ENCODE peak calls at places on chromosomes 5 and 9, in five cellular contexts. M, U, F, Y and V are unnamed samples.

GRCh38 chr5:32690153-32690552 is 21.0 kb upstream of the NPR3 start:
- DNase-seq in M (peak), U (no peak), F (no peak), Y (no peak), V (no peak)

GRCh38 chr9:92650839-92651621 is 18.9 kb downstream of the IPPK start:
- DNase-seq in M (no peak), U (no peak), F (no peak), Y (no peak), V (peak)

GRCh38 chr5:54446169-54446786 is 9.2 kb upstream of the HSPB3 start:
- DNase-seq in M (no peak), U (no peak), F (no peak), Y (no peak), V (no peak)

GRCh38 chr9:135134253-135135028 is 47.0 kb downstream of the OLFM1 start:
- DNase-seq in M (no peak), U (no peak), F (no peak), Y (no peak), V (no peak)

GRCh38 chr5:18745988-18746615 is 1111.8 kb downstream of the TAF11L14 start:
- DNase-seq in M (peak), U (peak), F (no peak), Y (no peak), V (peak)

GRCh38 chr5:3660630-3661029 is 65.0 kb downstream of the IRX1 start:
- DNase-seq in M (no peak), U (no peak), F (no peak), Y (no peak), V (no peak)

GRCh38 chr5:128470663-128471062 is 67.4 kb downstream of the FBN2 start:
- DNase-seq in M (peak), U (no peak), F (no peak), Y (no peak), V (peak)

GRCh38 chr9:98958271-98958989 is 14.7 kb downstream of the COL15A1 start:
- DNase-seq in M (peak), U (no peak), F (no peak), Y (no peak), V (no peak)

GRCh38 chr5:59321631-59322030 is 571.9 kb downstream of the PDE4D start:
- DNase-seq in M (no peak), U (no peak), F (no peak), Y (no peak), V (no peak)

GRCh38 chr9:13386324-13386723 is 106.8 kb upstream of the MPDZ start:
- DNase-seq in M (no peak), U (no peak), F (no peak), Y (no peak), V (no peak)

GRCh38 chr9:109014267-109015025 is 1.1 kb upstream of the CTNNAL1 start:
- DNase-seq in M (no peak), U (no peak), F (no peak), Y (no peak), V (peak)

GRCh38 chr5:135950611-135951010 is 4.2 kb downstream of the LECT2 start:
- DNase-seq in M (peak), U (no peak), F (no peak), Y (no peak), V (no peak)

GRCh38 chr5:71939452-71939932 is 167.8 kb upstream of the MAP1B start:
- DNase-seq in M (no peak), U (no peak), F (no peak), Y (no peak), V (no peak)